ENCODE peak calls at places on chromosome X, in seven cellular contexts. L is neural crest cell; B is EH; U is activated CD8-positive, alpha-beta memory T cell treated with anti-CD3 and anti-CD28 coated beads for 1 hour; H is SK-MEL-5; W is A172; K is ACHN. O is an unnamed sample.
A peak's percentile ranks its signal among the peaks of the same experiment; 100 is the strongest.

GRCh38 chrX:28997716-28998115 is 410.5 kb downstream of the IL1RAPL1 start:
- DNase-seq in B (no peak), U (no peak), K (no peak), W (no peak), H (no peak), L (no peak), O (no peak)

GRCh38 chrX:23333842-23334535 is 660 bp upstream of the PTCHD1 start:
- DNase-seq in L (no peak), K (no peak), B (no peak), H (no peak), W (no peak), U (no peak), O (no peak)

GRCh38 chrX:154383359-154384283 is 4.5 kb downstream of the EMD start:
- DNase-seq in B (no peak), W (no peak), K (no peak), H (no peak), L (no peak), U (no peak), O (no peak)

GRCh38 chrX:18884916-18885315 is 99.0 kb downstream of the PHKA2 start:
- DNase-seq in H (no peak), K (no peak), L (no peak), W (no peak), U (no peak), B (peak; percentile 24), O (no peak)

GRCh38 chrX:57952320-57952678 is 42.0 kb upstream of the ZXDA start:
- DNase-seq in W (no peak), H (no peak), L (no peak), U (no peak), B (no peak), K (no peak), O (no peak)

GRCh38 chrX:151722241-151722846 is 6.5 kb downstream of the FATE1 start:
- DNase-seq in B (peak; percentile 17), L (peak; percentile 40), K (no peak), H (peak; percentile 45), W (no peak), U (no peak), O (peak; percentile 16)

GRCh38 chrX:154428176-154429171 is at the start of gene ATP6AP1:
- DNase-seq in B (peak; percentile 94), W (peak; percentile 91), K (peak; percentile 85), U (peak; percentile 73), L (peak; percentile 71), H (peak; percentile 92), O (peak; percentile 93)

GRCh38 chrX:93985621-93986020 is 311.6 kb downstream of the FAM133A start:
- DNase-seq in W (no peak), H (no peak), L (no peak), U (no peak), B (no peak), K (no peak), O (no peak)

GRCh38 chrX:15471016-15471415 is 22.1 kb downstream of the PIR start:
- DNase-seq in B (peak; percentile 61), H (peak; percentile 84), U (peak; percentile 14), L (peak; percentile 67), W (peak; percentile 63), K (peak; percentile 50), O (peak; percentile 51)

GRCh38 chrX:70139736-70140135 is 6.5 kb downstream of the IGBP1 start:
- DNase-seq in K (no peak), W (no peak), L (no peak), B (no peak), U (no peak), H (peak; percentile 91), O (no peak)

GRCh38 chrX:71154196-71154595 is 9.6 kb downstream of the NLGN3 start:
- DNase-seq in L (no peak), W (no peak), K (no peak), H (no peak), U (no peak), B (no peak), O (no peak)

GRCh38 chrX:68753218-68753617 is 75.6 kb upstream of the EFNB1 start:
- DNase-seq in W (no peak), U (no peak), B (no peak), K (no peak), H (no peak), L (no peak), O (no peak)

GRCh38 chrX:149453911-149454820 is 50.9 kb downstream of the IDS start:
- DNase-seq in B (peak; percentile 8), L (no peak), W (no peak), K (no peak), U (no peak), H (no peak), O (no peak)

GRCh38 chrX:9860826-9861225 is 74.6 kb downstream of the SHROOM2 start:
- DNase-seq in W (no peak), K (no peak), B (no peak), H (no peak), L (no peak), U (no peak), O (no peak)

GRCh38 chrX:66676413-66676812 is 37.5 kb upstream of the EDA2R start:
- DNase-seq in B (peak; percentile 68), L (no peak), H (no peak), W (peak; percentile 26), K (no peak), U (no peak), O (no peak)

GRCh38 chrX:40245411-40246140 is 147.8 kb upstream of the BCOR start:
- DNase-seq in W (no peak), L (peak; percentile 12), H (no peak), B (peak; percentile 44), K (no peak), U (no peak), O (no peak)

GRCh38 chrX:70452143-70452733 is 7.6 kb downstream of the DLG3 start:
- DNase-seq in U (no peak), K (peak; percentile 29), H (peak; percentile 40), B (peak; percentile 59), L (peak; percentile 55), W (no peak), O (no peak)